ENCODE peak calls at places on chromosomes 4 and X, in four cellular contexts. A is K562, S is HepG2, K is SK-N-SH. Y is an unnamed sample.

GRCh38 chr4:159191989-159192388 is 89.1 kb downstream of the RAPGEF2 start:
- DNase-seq in K (no peak), A (peak; percentile 73), S (peak; percentile 65), Y (no peak)

GRCh38 chr4:37562592-37562991 is 123.6 kb downstream of the RELL1 start:
- DNase-seq in K (no peak), A (no peak), S (no peak), Y (no peak)

GRCh38 chr4:126071346-126072333 is 756.9 kb downstream of the FAT4 start:
- DNase-seq in A (no peak), S (peak; percentile 11), K (peak; percentile 22), Y (no peak)

GRCh38 chr4:83535520-83535944 is 376 bp upstream of the GPAT3 start:
- DNase-seq in K (no peak), A (peak; percentile 39), S (peak; percentile 12), Y (peak; percentile 46)

GRCh38 chrX:118630843-118631242 is 96.6 kb upstream of the IL13RA1 start:
- DNase-seq in K (no peak), S (no peak), A (no peak), Y (no peak)

GRCh38 chr4:154314248-154314647 is 177.4 kb downstream of the DCHS2 start:
- DNase-seq in K (no peak), S (peak; percentile 13), A (peak; percentile 5), Y (no peak)

GRCh38 chr4:70734168-70734954 is 12.6 kb downstream of the RUFY3 start:
- DNase-seq in K (no peak), A (no peak), S (peak; percentile 12), Y (no peak)

GRCh38 chr4:38034986-38035882 is 75.0 kb downstream of the PTTG2 start:
- DNase-seq in K (peak; percentile 59), A (peak; percentile 67), S (peak; percentile 66), Y (no peak)

GRCh38 chr4:2981256-2981804 is 18.0 kb downstream of the GRK4 start:
- DNase-seq in S (no peak), A (no peak), K (no peak), Y (no peak)

GRCh38 chr4:14853186-14853946 is 148.9 kb upstream of the CPEB2 start:
- DNase-seq in K (no peak), S (no peak), A (no peak), Y (no peak)
- TF ChIP-seq FOXJ3 in K (no peak), S (no peak), A (no peak), Y (no peak)

GRCh38 chrX:13598877-13599276 is 29.5 kb downstream of the EGFL6 start:
- DNase-seq in A (peak; percentile 28), K (peak; percentile 15), S (no peak), Y (peak; percentile 11)

GRCh38 chrX:13599491-13599890 is 30.1 kb downstream of the EGFL6 start:
- DNase-seq in S (no peak), K (no peak), A (no peak), Y (no peak)

GRCh38 chrX:13597928-13598327 is 28.5 kb downstream of the EGFL6 start:
- DNase-seq in K (no peak), S (no peak), A (no peak), Y (no peak)
- TF ChIP-seq FOXJ3 in K (no peak), S (no peak), A (no peak), Y (no peak)

DNA sequence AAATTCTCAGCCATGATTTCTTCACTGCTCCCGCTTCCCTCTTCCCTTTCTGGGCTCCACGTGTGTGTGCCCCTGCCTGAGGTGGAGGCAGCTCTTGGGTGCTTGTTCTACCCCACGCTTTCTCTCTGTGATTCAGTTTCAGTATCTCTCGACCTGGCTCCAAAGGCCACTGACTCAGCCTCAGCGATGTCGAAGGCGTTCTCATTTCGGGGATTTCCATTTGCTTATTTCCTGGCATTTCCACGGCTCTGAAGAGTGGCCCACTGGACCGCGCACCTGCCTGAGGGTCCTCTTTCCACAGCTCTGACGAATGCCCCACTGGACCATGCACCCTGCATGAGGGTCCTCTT is 52.4 kb downstream of the GAK start:
- DNase-seq in S (no peak), A (no peak), K (no peak), Y (no peak)
- TF ChIP-seq FOXJ3 in S (no peak), A (no peak), K (no peak), Y (no peak)

DNA sequence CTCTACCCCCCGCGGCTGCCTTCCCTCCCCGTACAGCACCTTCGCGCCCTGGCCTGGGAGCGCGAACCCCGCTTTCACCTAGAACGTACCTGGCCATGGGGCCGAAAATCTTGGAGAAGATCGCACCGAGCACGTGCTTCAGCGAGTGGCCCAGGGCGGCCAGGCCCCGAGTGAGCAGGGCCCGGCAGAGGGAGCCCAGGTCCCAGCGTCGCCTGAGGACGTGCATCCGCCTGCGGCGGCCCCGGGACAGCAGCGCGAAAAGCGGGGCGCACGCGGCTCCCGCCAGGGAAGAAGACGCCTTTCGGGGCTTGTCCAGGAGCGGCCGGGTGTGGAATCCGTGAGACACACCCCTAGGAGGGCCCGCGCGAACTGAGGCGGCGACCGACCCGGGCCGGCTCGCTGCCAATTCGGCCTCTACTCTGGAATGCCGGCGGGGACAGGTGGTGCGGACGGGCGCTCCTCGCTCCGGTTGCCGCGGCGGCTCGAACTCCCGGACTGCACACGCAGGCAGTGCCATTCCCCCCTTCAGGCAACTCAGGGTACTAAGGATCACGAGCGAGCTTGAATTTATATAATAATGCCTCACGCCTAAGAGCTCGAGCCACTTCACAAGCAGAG is at the start of gene HS6ST2:
- DNase-seq in S (no peak), K (peak; percentile 67), A (no peak), Y (peak; percentile 41)
- TF ChIP-seq FOXJ3 in S (no peak), K (no peak), A (no peak), Y (no peak)

Y was measured in WTC11.